ENCODE peak calls at places on chromosomes 6 and 20, in five cellular contexts. X is ovary, R is IMR-90, H is heart left ventricle, Y is testis. K is an unnamed sample.
A peak's percentile ranks its signal among the peaks of the same experiment; 100 is the strongest.

GRCh38 chr20:63272105-63273078 is at the start of gene ARFGAP1:
- DNase-seq in Y (peak; percentile 96), R (peak; percentile 87), X (peak; percentile 95), H (peak; percentile 91), K (peak; percentile 90)

GRCh38 chr6:90293319-90293937 is 3.2 kb downstream of the BACH2 start:
- DNase-seq in Y (no peak), X (no peak), H (no peak), R (peak; percentile 8), K (no peak)

GRCh38 chr6:146027586-146028249 is 1.1 kb upstream of the GRM1 start:
- DNase-seq in H (no peak), Y (no peak), X (no peak), R (no peak), K (no peak)

GRCh38 chr6:125188594-125189203 is 35.1 kb downstream of the TPD52L1 start:
- DNase-seq in X (no peak), H (no peak), Y (no peak), R (no peak), K (no peak)

GRCh38 chr6:160327981-160328380 is 20.2 kb upstream of the SLC22A3 start:
- DNase-seq in X (no peak), H (no peak), Y (no peak), R (no peak), K (no peak)

GRCh38 chr6:90025418-90026089 is 131.3 kb downstream of the GJA10 start:
- DNase-seq in Y (no peak), R (peak; percentile 97), H (no peak), X (no peak), K (peak; percentile 37)

GRCh38 chr6:127516676-127517273 is 2.4 kb downstream of the MTCL3 start:
- DNase-seq in Y (peak; percentile 70), R (peak; percentile 57), X (no peak), H (peak; percentile 8), K (no peak)

GRCh38 chr6:19988555-19988954 is 151.4 kb downstream of the ID4 start:
- DNase-seq in H (no peak), Y (no peak), R (peak; percentile 9), X (no peak), K (no peak)

GRCh38 chr6:45724511-45724910 is 291.1 kb downstream of the CLIC5 start:
- DNase-seq in H (no peak), X (peak; percentile 67), Y (peak; percentile 76), R (peak; percentile 84), K (no peak)

GRCh38 chr6:43926644-43927524 is 156.9 kb downstream of the VEGFA start:
- DNase-seq in R (peak; percentile 92), H (no peak), Y (no peak), X (peak; percentile 47), K (peak; percentile 93)

GRCh38 chr20:33148040-33148439 is 19.9 kb upstream of the BPIFA2 start:
- DNase-seq in H (no peak), Y (no peak), X (no peak), R (no peak), K (no peak)

GRCh38 chr6:80466981-80467380 is 360.5 kb downstream of the BCKDHB start:
- DNase-seq in Y (no peak), H (no peak), X (no peak), R (no peak), K (no peak)

GRCh38 chr6:14129572-14129971 is 12.0 kb downstream of the CD83 start:
- DNase-seq in H (peak; percentile 57), R (peak; percentile 80), Y (peak; percentile 77), X (peak; percentile 53), K (peak; percentile 28)

GRCh38 chr6:140731741-140732140 is 1357.3 kb upstream of the CITED2 start:
- DNase-seq in X (no peak), H (no peak), Y (no peak), R (peak; percentile 35), K (no peak)

GRCh38 chr6:128208078-128208477 is 307.2 kb upstream of the THEMIS start:
- DNase-seq in R (peak; percentile 49), Y (no peak), H (no peak), X (no peak), K (no peak)

GRCh38 chr20:4154958-4155411 is 139.6 kb upstream of the RNF24 start:
- DNase-seq in X (no peak), R (no peak), Y (no peak), H (no peak), K (no peak)

GRCh38 chr20:651713-652610 is 1.0 kb downstream of the SRXN1 start:
- DNase-seq in Y (no peak), H (no peak), R (no peak), X (no peak), K (no peak)

GRCh38 chr6:155591741-155592140 is 136.1 kb upstream of the NOX3 start:
- DNase-seq in H (no peak), X (no peak), R (no peak), Y (no peak), K (no peak)

GRCh38 chr6:6217838-6218237 is 102.6 kb downstream of the F13A1 start:
- DNase-seq in R (no peak), X (no peak), Y (no peak), H (no peak), K (no peak)

GRCh38 chr20:1215386-1216170 is 10.3 kb upstream of the RAD21L1 start:
- DNase-seq in R (no peak), H (no peak), Y (no peak), X (no peak), K (no peak)

GRCh38 chr6:34487536-34487935 is 21.7 kb downstream of the PACSIN1 start:
- DNase-seq in R (no peak), Y (no peak), H (no peak), X (peak; percentile 10), K (no peak)

GRCh38 chr6:147279423-147279822 is 75.2 kb downstream of the STXBP5 start:
- DNase-seq in Y (no peak), X (no peak), R (peak; percentile 50), H (no peak), K (no peak)

GRCh38 chr6:12174878-12175277 is 115.3 kb upstream of the EDN1 start:
- DNase-seq in H (no peak), X (no peak), Y (no peak), R (peak; percentile 54), K (no peak)

GRCh38 chr6:159038914-159039884 is 5.6 kb downstream of the TAGAP start:
- DNase-seq in R (peak; percentile 38), Y (no peak), H (no peak), X (no peak), K (peak; percentile 29)

GRCh38 chr20:3923818-3924217 is 34.6 kb downstream of the PANK2 start:
- DNase-seq in R (peak; percentile 77), X (no peak), H (no peak), Y (no peak), K (no peak)

GRCh38 chr6:153034139-153034538 is 31.6 kb upstream of the MTRF1L start:
- DNase-seq in Y (no peak), R (no peak), H (no peak), X (no peak), K (no peak)

GRCh38 chr6:164561656-164562055 is 747.7 kb downstream of the C6orf118 start:
- DNase-seq in R (no peak), X (no peak), H (no peak), Y (no peak), K (no peak)

GRCh38 chr20:45372241-45372640 is 5.9 kb downstream of the TP53TG5 start:
- DNase-seq in H (no peak), X (no peak), R (no peak), Y (no peak), K (no peak)

GRCh38 chr20:45370571-45371204 is 7.4 kb downstream of the TP53TG5 start:
- DNase-seq in Y (no peak), R (no peak), X (no peak), H (no peak), K (no peak)

GRCh38 chr20:45374101-45374467 is 4.0 kb downstream of the TP53TG5 start:
- DNase-seq in H (no peak), X (no peak), R (no peak), Y (no peak), K (no peak)

GRCh38 chr20:45373353-45374100 is 4.6 kb downstream of the TP53TG5 start:
- DNase-seq in Y (peak; percentile 82), X (peak; percentile 87), H (peak; percentile 92), R (peak; percentile 66), K (peak; percentile 89)

GRCh38 chr20:45372646-45373352 is 5.3 kb downstream of the TP53TG5 start:
- DNase-seq in Y (no peak), X (peak; percentile 41), R (no peak), H (peak; percentile 40), K (peak; percentile 50)
- H3K4me3 ChIP-seq in Y (peak overlapping the region; percentile 48), X (peak overlapping the region; percentile 45), R (no peak overlapping the region), H (no peak overlapping the region), K (peak overlapping the region; percentile 42)

GRCh38 chr20:17871861-17872260 is 96.7 kb downstream of the SNX5 start:
- DNase-seq in R (no peak), H (no peak), X (no peak), Y (no peak), K (no peak)

GRCh38 chr20:17868700-17869231 is 99.8 kb downstream of the SNX5 start:
- DNase-seq in Y (no peak), H (no peak), R (no peak), X (no peak), K (no peak)

GRCh38 chr20:17871181-17871580 is 97.4 kb downstream of the SNX5 start:
- DNase-seq in H (no peak), X (no peak), R (peak; percentile 48), Y (no peak), K (no peak)

GRCh38 chr20:17869295-17869994 is 99.1 kb downstream of the SNX5 start:
- DNase-seq in R (no peak), Y (no peak), X (no peak), H (no peak), K (no peak)

GRCh38 chr20:17870063-17870740 is 98.4 kb downstream of the SNX5 start:
- DNase-seq in Y (no peak), H (no peak), R (peak; percentile 32), X (peak; percentile 74), K (peak; percentile 52)
- H3K4me1 ChIP-seq in Y (peaks cover 22% of the 10 kb centered on the region), H (peaks cover 18% of the 10 kb centered on the region), R (peaks cover 14% of the 10 kb centered on the region), X (peaks cover 11% of the 10 kb centered on the region), K (peaks cover 9% of the 10 kb centered on the region)

GRCh38 chr6:331622-332521 is 39.6 kb downstream of the DUSP22 start:
- DNase-seq in R (no peak), Y (no peak), H (no peak), X (no peak), K (no peak)
- TF ChIP-seq POLR2A in R (no peak), Y (no peak), H (no peak), X (no peak), K (no peak)

GRCh38 chr6:166168616-166169548 is 1.2 kb upstream of the TBXT start:
- DNase-seq in Y (no peak), H (no peak), R (no peak), X (no peak), K (no peak)
- H3K4me3 ChIP-seq in Y (peak overlapping the region; percentile 22), H (peak overlapping the region; percentile 20), R (no peak overlapping the region), X (no peak overlapping the region), K (peak overlapping the region; percentile 13)

GRCh38 chr6:52517502-52518278 is 59.2 kb downstream of the TRAM2 start:
- DNase-seq in X (peak; percentile 90), H (peak; percentile 90), Y (peak; percentile 90), R (peak; percentile 98), K (peak; percentile 92)
- H3K4me1 ChIP-seq in X (peaks cover 22% of the 10 kb centered on the region), H (peaks cover 49% of the 10 kb centered on the region), Y (peaks cover 64% of the 10 kb centered on the region), R (peaks cover 48% of the 10 kb centered on the region), K (peaks cover 22% of the 10 kb centered on the region)